ENCODE peak calls at places on chromosome 3, in seven cellular contexts. C is KG1; D is sigmoid colon; Q is activated naive CD4-positive, alpha-beta T cell treated with anti-CD3 and anti-CD28 coated beads, Interleukin-2, amount 50 U/mL, for 16 hours; M is nephron progenitor cell; Z is HT1080; S is 8988T. T is an unnamed sample.

GRCh38 chr3:72230774-72231379 is 445.9 kb upstream of the PROK2 start:
- DNase-seq in C (no peak), D (no peak), Q (no peak), M (no peak), Z (no peak), S (no peak), T (no peak)

GRCh38 chr3:89571707-89572106 is 464.3 kb downstream of the EPHA3 start:
- DNase-seq in C (no peak), D (no peak), Q (no peak), M (no peak), Z (no peak), S (no peak), T (peak)

GRCh38 chr3:190696777-190697501 is 165.6 kb downstream of the GMNC start:
- DNase-seq in C (no peak), D (no peak), Q (no peak), M (no peak), Z (peak), S (no peak), T (no peak)

GRCh38 chr3:187197255-187197654 is at the start of gene RTP1:
- DNase-seq in C (no peak), D (no peak), Q (no peak), M (no peak), Z (no peak), S (no peak), T (no peak)

GRCh38 chr3:40366203-40367162 is 20.5 kb upstream of the ENTPD3 start:
- DNase-seq in C (no peak), D (no peak), Q (no peak), M (no peak), Z (peak), S (no peak), T (no peak)

GRCh38 chr3:123949606-123950005 is 11.4 kb downstream of the CCDC14 start:
- DNase-seq in C (no peak), D (no peak), Q (no peak), M (no peak), Z (no peak), S (no peak), T (no peak)

GRCh38 chr3:32257042-32257441 is 18.6 kb downstream of the CMTM8 start:
- DNase-seq in C (no peak), D (no peak), Q (no peak), M (no peak), Z (peak), S (no peak), T (no peak)

GRCh38 chr3:80788914-80789313 is 972.5 kb downstream of the GBE1 start:
- DNase-seq in C (no peak), D (no peak), Q (no peak), M (no peak), Z (no peak), S (no peak), T (no peak)

GRCh38 chr3:48851407-48851806 is 3.7 kb upstream of the PRKAR2A start:
- DNase-seq in C (no peak), D (no peak), Q (no peak), M (peak), Z (no peak), S (no peak), T (no peak)

GRCh38 chr3:65837604-65838003 is 201.1 kb downstream of the MAGI1 start:
- DNase-seq in C (no peak), D (no peak), Q (no peak), M (no peak), Z (no peak), S (no peak), T (no peak)

GRCh38 chr3:138696661-138697370 is 88.2 kb downstream of the FAIM start:
- DNase-seq in C (no peak), D (no peak), Q (no peak), M (no peak), Z (no peak), S (no peak), T (no peak)

GRCh38 chr3:46168583-46168982 is 39.5 kb downstream of the CCR1 start:
- DNase-seq in C (no peak), D (no peak), Q (no peak), M (no peak), Z (no peak), S (no peak), T (no peak)

GRCh38 chr3:161035711-161036110 is 69.4 kb downstream of the B3GALNT1 start:
- DNase-seq in C (peak), D (no peak), Q (no peak), M (no peak), Z (peak), S (no peak), T (no peak)

GRCh38 chr3:21942328-21942727 is 191.3 kb upstream of the ZNF385D start:
- DNase-seq in C (no peak), D (no peak), Q (no peak), M (peak), Z (peak), S (peak), T (peak)

GRCh38 chr3:196219970-196220311 is 3.6 kb downstream of the SLC51A start:
- DNase-seq in C (no peak), D (no peak), Q (no peak), M (no peak), Z (no peak), S (no peak), T (no peak)

GRCh38 chr3:126014252-126014651 is 45.3 kb downstream of the ROPN1B start:
- DNase-seq in C (no peak), D (peak), Q (no peak), M (no peak), Z (no peak), S (no peak), T (no peak)

GRCh38 chr3:15204005-15204404 is 2.0 kb upstream of the CAPN7 start:
- DNase-seq in C (no peak), D (peak), Q (no peak), M (peak), Z (peak), S (no peak), T (no peak)

GRCh38 chr3:151425640-151426336 is 35.1 kb downstream of the IGSF10 start:
- DNase-seq in C (no peak), D (no peak), Q (no peak), M (no peak), Z (no peak), S (no peak), T (no peak)

T was measured in psoas muscle.